ENCODE peak calls at places on chromosomes 6 and 20, in nine cellular contexts. One of them, this sample, is unnamed.

GRCh38 chr6:168507730-168508129 is 66.7 kb downstream of the SMOC2 start:
- DNase-seq in tibial artery: no peak
- DNase-seq in GM12865: no peak
- DNase-seq in neural progenitor cell: no peak
- DNase-seq in psoas muscle: no peak
- DNase-seq in midbrain: no peak
- DNase-seq in MV-4-11: no peak
- DNase-seq in NCI-H2171 treated with DMSO at 0.1 percent for 48 hours: no peak
- DNase-seq in H54: no peak
- DNase-seq in this sample: no peak

GRCh38 chr20:10794765-10795164 is 121.0 kb upstream of the JAG1 start:
- DNase-seq in neural progenitor cell: no peak
- DNase-seq in H54: no peak
- DNase-seq in psoas muscle: no peak
- DNase-seq in midbrain: no peak
- DNase-seq in tibial artery: no peak
- DNase-seq in NCI-H2171 treated with DMSO at 0.1 percent for 48 hours: no peak
- DNase-seq in MV-4-11: no peak
- DNase-seq in GM12865: no peak
- DNase-seq in this sample: no peak

GRCh38 chr6:119052292-119052889 is 26.1 kb downstream of the FAM184A start:
- DNase-seq in NCI-H2171 treated with DMSO at 0.1 percent for 48 hours: no peak
- DNase-seq in MV-4-11: no peak
- DNase-seq in psoas muscle: no peak
- DNase-seq in tibial artery: no peak
- DNase-seq in neural progenitor cell: no peak
- DNase-seq in midbrain: no peak
- DNase-seq in GM12865: peak
- DNase-seq in H54: no peak
- DNase-seq in this sample: no peak

GRCh38 chr6:125951323-125951722 is 5.2 kb upstream of the HINT3 start:
- DNase-seq in NCI-H2171 treated with DMSO at 0.1 percent for 48 hours: no peak
- DNase-seq in MV-4-11: no peak
- DNase-seq in tibial artery: no peak
- DNase-seq in midbrain: no peak
- DNase-seq in neural progenitor cell: no peak
- DNase-seq in psoas muscle: no peak
- DNase-seq in GM12865: no peak
- DNase-seq in H54: no peak
- DNase-seq in this sample: no peak

GRCh38 chr20:36116813-36117441 is 37.6 kb upstream of the EPB41L1 start:
- DNase-seq in neural progenitor cell: no peak
- DNase-seq in midbrain: no peak
- DNase-seq in psoas muscle: no peak
- DNase-seq in GM12865: no peak
- DNase-seq in H54: peak
- DNase-seq in NCI-H2171 treated with DMSO at 0.1 percent for 48 hours: no peak
- DNase-seq in MV-4-11: peak
- DNase-seq in tibial artery: no peak
- DNase-seq in this sample: no peak

GRCh38 chr20:17843246-17844132 is 125.1 kb downstream of the SNX5 start:
- DNase-seq in psoas muscle: no peak
- DNase-seq in H54: peak
- DNase-seq in tibial artery: peak
- DNase-seq in neural progenitor cell: no peak
- DNase-seq in GM12865: peak
- DNase-seq in midbrain: no peak
- DNase-seq in MV-4-11: peak
- DNase-seq in NCI-H2171 treated with DMSO at 0.1 percent for 48 hours: no peak
- DNase-seq in this sample: no peak

GRCh38 chr6:158835616-158836221 is 16.6 kb upstream of the EZR start:
- DNase-seq in MV-4-11: peak
- DNase-seq in psoas muscle: no peak
- DNase-seq in midbrain: no peak
- DNase-seq in tibial artery: no peak
- DNase-seq in NCI-H2171 treated with DMSO at 0.1 percent for 48 hours: no peak
- DNase-seq in neural progenitor cell: peak
- DNase-seq in H54: no peak
- DNase-seq in GM12865: no peak
- DNase-seq in this sample: peak

GRCh38 chr6:9659848-9660247 is 755.0 kb downstream of the TFAP2A start:
- DNase-seq in psoas muscle: peak
- DNase-seq in H54: no peak
- DNase-seq in NCI-H2171 treated with DMSO at 0.1 percent for 48 hours: no peak
- DNase-seq in tibial artery: no peak
- DNase-seq in MV-4-11: peak
- DNase-seq in GM12865: peak
- DNase-seq in midbrain: no peak
- DNase-seq in neural progenitor cell: no peak
- DNase-seq in this sample: no peak

GRCh38 chr6:35181313-35181932 is 32.3 kb upstream of the SCUBE3 start:
- DNase-seq in neural progenitor cell: no peak
- DNase-seq in H54: no peak
- DNase-seq in psoas muscle: no peak
- DNase-seq in NCI-H2171 treated with DMSO at 0.1 percent for 48 hours: peak
- DNase-seq in MV-4-11: no peak
- DNase-seq in midbrain: no peak
- DNase-seq in GM12865: no peak
- DNase-seq in tibial artery: peak
- DNase-seq in this sample: peak

GRCh38 chr6:11493979-11494378 is 43.6 kb upstream of the TMEM170B start:
- DNase-seq in psoas muscle: no peak
- DNase-seq in tibial artery: no peak
- DNase-seq in midbrain: no peak
- DNase-seq in MV-4-11: no peak
- DNase-seq in neural progenitor cell: no peak
- DNase-seq in NCI-H2171 treated with DMSO at 0.1 percent for 48 hours: no peak
- DNase-seq in H54: no peak
- DNase-seq in GM12865: no peak
- DNase-seq in this sample: no peak

GRCh38 chr6:97632392-97632791 is 349.4 kb upstream of the MMS22L start:
- DNase-seq in NCI-H2171 treated with DMSO at 0.1 percent for 48 hours: no peak
- DNase-seq in neural progenitor cell: no peak
- DNase-seq in midbrain: no peak
- DNase-seq in tibial artery: no peak
- DNase-seq in H54: no peak
- DNase-seq in psoas muscle: no peak
- DNase-seq in GM12865: no peak
- DNase-seq in MV-4-11: no peak
- DNase-seq in this sample: no peak

GRCh38 chr6:44052419-44053011 is 74.7 kb downstream of the MRPL14 start:
- DNase-seq in tibial artery: no peak
- DNase-seq in H54: no peak
- DNase-seq in NCI-H2171 treated with DMSO at 0.1 percent for 48 hours: no peak
- DNase-seq in psoas muscle: peak
- DNase-seq in neural progenitor cell: peak
- DNase-seq in GM12865: no peak
- DNase-seq in MV-4-11: no peak
- DNase-seq in midbrain: no peak
- DNase-seq in this sample: no peak

GRCh38 chr20:44695295-44696230 is 19.6 kb upstream of the CCN5 start:
- DNase-seq in NCI-H2171 treated with DMSO at 0.1 percent for 48 hours: no peak
- DNase-seq in GM12865: peak
- DNase-seq in MV-4-11: no peak
- DNase-seq in neural progenitor cell: no peak
- DNase-seq in midbrain: no peak
- DNase-seq in tibial artery: peak
- DNase-seq in psoas muscle: no peak
- DNase-seq in H54: no peak
- DNase-seq in this sample: no peak

GRCh38 chr6:143940011-143940597 is 68.0 kb downstream of the PLAGL1 start:
- DNase-seq in midbrain: peak
- DNase-seq in tibial artery: no peak
- DNase-seq in H54: peak
- DNase-seq in MV-4-11: peak
- DNase-seq in neural progenitor cell: peak
- DNase-seq in psoas muscle: no peak
- DNase-seq in GM12865: peak
- DNase-seq in NCI-H2171 treated with DMSO at 0.1 percent for 48 hours: peak
- DNase-seq in this sample: no peak

GRCh38 chr6:29864037-29864795 is 36.6 kb downstream of the HLA-G start:
- DNase-seq in tibial artery: no peak
- DNase-seq in NCI-H2171 treated with DMSO at 0.1 percent for 48 hours: no peak
- DNase-seq in psoas muscle: no peak
- DNase-seq in neural progenitor cell: no peak
- DNase-seq in GM12865: no peak
- DNase-seq in MV-4-11: no peak
- DNase-seq in H54: no peak
- DNase-seq in midbrain: no peak
- DNase-seq in this sample: no peak

GRCh38 chr6:34984416-34984815 is 95.4 kb downstream of the ANKS1A start:
- DNase-seq in MV-4-11: no peak
- DNase-seq in GM12865: no peak
- DNase-seq in neural progenitor cell: no peak
- DNase-seq in tibial artery: no peak
- DNase-seq in psoas muscle: no peak
- DNase-seq in midbrain: no peak
- DNase-seq in NCI-H2171 treated with DMSO at 0.1 percent for 48 hours: no peak
- DNase-seq in H54: no peak
- DNase-seq in this sample: no peak

This sample was measured in lung.